ENCODE peak calls at places on chromosomes 2 and 18, in ten cellular contexts. One of them, this sample, is unnamed. For H3K9me3, the result is how much of the 10 kb centered on the place peaks cover.

GRCh38 chr18:75752864-75753263 is 325.4 kb upstream of the SMIM21 start:
- DNase-seq in PC-9: no peak
- DNase-seq in OCI-LY7: no peak
- DNase-seq in GM23248: no peak
- DNase-seq in IMR-90: no peak
- DNase-seq in Karpas-422: no peak
- DNase-seq in neuronal stem cell: no peak
- DNase-seq in mammary epithelial cell: no peak
- DNase-seq in SK-N-SH: no peak
- DNase-seq in MM.1S: no peak
- DNase-seq in this sample: no peak

GRCh38 chr2:170813611-170814550 is 2.8 kb upstream of the GAD1 start:
- DNase-seq in PC-9: no peak
- DNase-seq in OCI-LY7: no peak
- DNase-seq in GM23248: peak
- DNase-seq in IMR-90: peak
- DNase-seq in Karpas-422: no peak
- DNase-seq in neuronal stem cell: peak
- DNase-seq in mammary epithelial cell: peak
- DNase-seq in SK-N-SH: no peak
- DNase-seq in MM.1S: peak
- DNase-seq in this sample: peak

GRCh38 chr2:201233192-201234166 is 26.9 kb upstream of the CASP8 start:
- DNase-seq in PC-9: peak
- DNase-seq in OCI-LY7: peak
- DNase-seq in GM23248: peak
- DNase-seq in IMR-90: no peak
- DNase-seq in Karpas-422: peak
- DNase-seq in neuronal stem cell: no peak
- DNase-seq in mammary epithelial cell: peak
- DNase-seq in SK-N-SH: no peak
- DNase-seq in MM.1S: peak
- DNase-seq in this sample: no peak

GRCh38 chr2:102337481-102338386 is 17.9 kb upstream of the IL18R1 start:
- DNase-seq in PC-9: no peak
- DNase-seq in OCI-LY7: no peak
- DNase-seq in GM23248: peak
- DNase-seq in IMR-90: no peak
- DNase-seq in Karpas-422: no peak
- DNase-seq in neuronal stem cell: no peak
- DNase-seq in mammary epithelial cell: peak
- DNase-seq in SK-N-SH: no peak
- DNase-seq in MM.1S: no peak
- DNase-seq in this sample: no peak

GRCh38 chr2:5164806-5165525 is 527.2 kb upstream of the SOX11 start:
- DNase-seq in PC-9: no peak
- DNase-seq in OCI-LY7: no peak
- DNase-seq in GM23248: peak
- DNase-seq in IMR-90: peak
- DNase-seq in Karpas-422: no peak
- DNase-seq in neuronal stem cell: no peak
- DNase-seq in mammary epithelial cell: peak
- DNase-seq in SK-N-SH: no peak
- DNase-seq in MM.1S: no peak
- DNase-seq in this sample: no peak

GRCh38 chr18:11149441-11150270 is at the start of gene PIEZO2:
- DNase-seq in PC-9: no peak
- DNase-seq in OCI-LY7: no peak
- DNase-seq in GM23248: peak
- DNase-seq in IMR-90: peak
- DNase-seq in Karpas-422: no peak
- DNase-seq in neuronal stem cell: peak
- DNase-seq in mammary epithelial cell: no peak
- DNase-seq in SK-N-SH: peak
- DNase-seq in MM.1S: no peak
- DNase-seq in this sample: peak

GRCh38 chr18:2139676-2140075 is 431.6 kb downstream of the METTL4 start:
- DNase-seq in PC-9: peak
- DNase-seq in OCI-LY7: no peak
- DNase-seq in GM23248: peak
- DNase-seq in IMR-90: no peak
- DNase-seq in Karpas-422: no peak
- DNase-seq in neuronal stem cell: no peak
- DNase-seq in mammary epithelial cell: peak
- DNase-seq in SK-N-SH: no peak
- DNase-seq in MM.1S: no peak
- DNase-seq in this sample: no peak

GRCh38 chr2:75424936-75425619 is 135.7 kb downstream of the EVA1A start:
- DNase-seq in PC-9: no peak
- DNase-seq in OCI-LY7: no peak
- DNase-seq in GM23248: peak
- DNase-seq in IMR-90: peak
- DNase-seq in Karpas-422: peak
- DNase-seq in neuronal stem cell: no peak
- DNase-seq in mammary epithelial cell: peak
- DNase-seq in SK-N-SH: no peak
- DNase-seq in MM.1S: no peak
- DNase-seq in this sample: peak

GRCh38 chr2:11389551-11390528 is 45.4 kb upstream of the ROCK2 start:
- DNase-seq in PC-9: no peak
- DNase-seq in OCI-LY7: no peak
- DNase-seq in GM23248: peak
- DNase-seq in IMR-90: peak
- DNase-seq in Karpas-422: no peak
- DNase-seq in neuronal stem cell: no peak
- DNase-seq in mammary epithelial cell: peak
- DNase-seq in SK-N-SH: no peak
- DNase-seq in MM.1S: no peak
- DNase-seq in this sample: no peak

GRCh38 chr18:37452697-37453385 is 112.8 kb downstream of the CELF4 start:
- DNase-seq in PC-9: no peak
- DNase-seq in OCI-LY7: no peak
- DNase-seq in GM23248: peak
- DNase-seq in IMR-90: no peak
- DNase-seq in Karpas-422: no peak
- DNase-seq in neuronal stem cell: no peak
- DNase-seq in mammary epithelial cell: peak
- DNase-seq in SK-N-SH: no peak
- DNase-seq in MM.1S: no peak
- DNase-seq in this sample: peak

GRCh38 chr2:121297217-121297830 is 12.3 kb upstream of the TFCP2L1 start:
- DNase-seq in PC-9: peak
- DNase-seq in OCI-LY7: no peak
- DNase-seq in GM23248: peak
- DNase-seq in IMR-90: peak
- DNase-seq in Karpas-422: peak
- DNase-seq in neuronal stem cell: no peak
- DNase-seq in mammary epithelial cell: no peak
- DNase-seq in SK-N-SH: peak
- DNase-seq in MM.1S: no peak
- DNase-seq in this sample: peak

DNA sequence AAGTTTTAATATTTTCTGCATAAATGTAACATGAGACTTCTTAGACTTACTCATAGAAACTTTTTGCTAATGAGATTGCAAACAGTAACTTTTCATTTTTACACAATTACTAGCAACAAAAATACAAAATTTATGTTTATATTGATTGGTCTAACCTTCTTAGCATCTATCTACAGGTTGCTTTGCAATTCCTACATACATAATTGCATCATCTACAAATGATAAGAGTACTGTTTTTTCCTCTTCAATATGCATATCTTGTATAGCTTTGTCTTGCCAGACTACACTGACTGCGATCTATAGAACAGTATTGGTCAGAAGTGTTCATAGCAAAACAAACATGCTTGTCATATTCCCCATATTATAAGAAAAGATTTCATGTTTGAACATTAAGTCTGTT is 88.0 kb downstream of the ATAD2B start:
- DNase-seq in PC-9: no peak
- DNase-seq in OCI-LY7: no peak
- DNase-seq in GM23248: no peak
- DNase-seq in IMR-90: no peak
- DNase-seq in Karpas-422: no peak
- DNase-seq in neuronal stem cell: no peak
- DNase-seq in mammary epithelial cell: no peak
- DNase-seq in SK-N-SH: no peak
- DNase-seq in MM.1S: no peak
- DNase-seq in this sample: no peak
- H3K9me3 ChIP-seq in PC-9: under half
- H3K9me3 ChIP-seq in OCI-LY7: under half
- H3K9me3 ChIP-seq in GM23248: under half
- H3K9me3 ChIP-seq in IMR-90: under half
- H3K9me3 ChIP-seq in Karpas-422: under half
- H3K9me3 ChIP-seq in neuronal stem cell: under half
- H3K9me3 ChIP-seq in mammary epithelial cell: under half
- H3K9me3 ChIP-seq in SK-N-SH: under half
- H3K9me3 ChIP-seq in MM.1S: under half
- H3K9me3 ChIP-seq in this sample: under half

DNA sequence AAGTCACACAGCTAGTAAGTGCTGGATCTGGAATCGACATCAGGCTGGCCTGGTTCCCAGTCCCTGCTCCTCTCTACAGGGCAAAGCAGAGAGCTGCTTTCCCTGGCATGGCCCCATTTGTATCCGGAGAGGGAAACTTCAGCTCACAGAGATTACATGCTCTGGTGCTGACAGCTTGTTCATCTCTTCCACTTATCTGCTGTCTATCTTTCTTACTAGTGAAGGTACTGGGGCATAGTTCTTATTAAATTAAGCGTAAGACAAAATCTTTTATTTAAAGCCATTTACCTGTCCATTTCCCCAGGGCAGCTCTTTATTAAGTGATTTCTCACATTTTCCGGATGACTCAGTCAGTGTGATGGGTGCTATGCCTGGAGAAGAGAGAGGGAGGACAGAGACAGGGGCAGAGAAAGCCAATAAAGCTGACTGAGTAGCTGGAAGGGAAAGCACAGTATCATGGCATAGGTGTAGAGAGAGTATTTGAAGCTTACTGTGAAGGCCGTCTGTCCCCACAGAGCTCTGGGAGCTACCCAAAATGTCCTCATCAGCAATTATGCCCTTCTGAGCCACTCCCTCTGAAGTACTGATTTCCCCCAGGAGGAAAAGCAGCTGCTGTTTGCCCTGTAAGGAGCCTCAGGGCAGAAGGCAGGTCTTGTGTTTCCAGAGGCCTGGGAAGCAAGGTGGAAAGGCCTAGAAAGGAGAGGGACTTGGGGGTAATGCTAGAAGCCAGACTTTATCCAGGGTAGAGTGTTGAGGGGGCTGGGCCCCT is 44.1 kb upstream of the EPAS1 start:
- DNase-seq in PC-9: peak
- DNase-seq in OCI-LY7: no peak
- DNase-seq in GM23248: peak
- DNase-seq in IMR-90: no peak
- DNase-seq in Karpas-422: no peak
- DNase-seq in neuronal stem cell: no peak
- DNase-seq in mammary epithelial cell: peak
- DNase-seq in SK-N-SH: peak
- DNase-seq in MM.1S: peak
- DNase-seq in this sample: no peak
- H2AFZ ChIP-seq in PC-9: no peak
- H2AFZ ChIP-seq in OCI-LY7: no peak
- H2AFZ ChIP-seq in GM23248: no peak
- H2AFZ ChIP-seq in IMR-90: peak
- H2AFZ ChIP-seq in Karpas-422: no peak
- H2AFZ ChIP-seq in neuronal stem cell: no peak
- H2AFZ ChIP-seq in mammary epithelial cell: peak
- H2AFZ ChIP-seq in SK-N-SH: no peak
- H2AFZ ChIP-seq in MM.1S: peak
- H2AFZ ChIP-seq in this sample: no peak

GRCh38 chr18:35306588-35307250 is 16.7 kb upstream of the ZSCAN30 start:
- DNase-seq in PC-9: no peak
- DNase-seq in OCI-LY7: no peak
- DNase-seq in GM23248: no peak
- DNase-seq in IMR-90: no peak
- DNase-seq in Karpas-422: no peak
- DNase-seq in neuronal stem cell: no peak
- DNase-seq in mammary epithelial cell: no peak
- DNase-seq in SK-N-SH: no peak
- DNase-seq in MM.1S: no peak
- DNase-seq in this sample: no peak

GRCh38 chr18:35303610-35304009 is 13.6 kb upstream of the ZSCAN30 start:
- DNase-seq in PC-9: no peak
- DNase-seq in OCI-LY7: no peak
- DNase-seq in GM23248: no peak
- DNase-seq in IMR-90: no peak
- DNase-seq in Karpas-422: no peak
- DNase-seq in neuronal stem cell: no peak
- DNase-seq in mammary epithelial cell: no peak
- DNase-seq in SK-N-SH: no peak
- DNase-seq in MM.1S: no peak
- DNase-seq in this sample: no peak
- H3K9me3 ChIP-seq in PC-9: under half
- H3K9me3 ChIP-seq in OCI-LY7: under half
- H3K9me3 ChIP-seq in GM23248: under half
- H3K9me3 ChIP-seq in IMR-90: half or more
- H3K9me3 ChIP-seq in Karpas-422: half or more
- H3K9me3 ChIP-seq in neuronal stem cell: under half
- H3K9me3 ChIP-seq in mammary epithelial cell: half or more
- H3K9me3 ChIP-seq in SK-N-SH: under half
- H3K9me3 ChIP-seq in MM.1S: under half
- H3K9me3 ChIP-seq in this sample: under half

DNA sequence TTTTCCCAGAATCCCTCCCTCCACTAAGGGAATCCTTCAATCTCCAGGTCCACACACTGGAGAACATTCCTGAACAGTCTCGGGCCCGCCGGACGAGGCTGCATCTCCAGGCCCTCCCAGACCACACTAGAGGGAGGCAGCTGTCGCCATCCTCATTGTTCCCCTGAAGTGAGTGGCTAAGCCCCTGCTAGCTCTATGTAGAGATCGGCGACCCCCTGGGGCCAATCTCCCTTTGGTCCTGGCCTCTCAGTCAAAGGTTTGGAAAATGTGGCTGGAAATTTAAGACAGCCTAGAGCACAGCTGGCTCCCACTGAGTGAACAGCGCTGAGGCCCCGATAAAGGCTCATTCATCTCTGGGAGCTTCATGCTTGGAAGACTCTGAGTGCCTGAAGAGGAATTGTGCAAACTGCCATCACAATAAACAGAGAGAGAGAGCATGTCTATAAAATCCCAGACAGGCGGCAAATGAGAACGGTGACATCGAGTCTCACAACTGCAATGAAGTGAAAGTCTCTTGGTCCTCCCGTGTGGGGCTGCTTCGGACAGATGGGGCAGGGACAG is 360.3 kb downstream of the CLIP4 start:
- DNase-seq in PC-9: no peak
- DNase-seq in OCI-LY7: no peak
- DNase-seq in GM23248: no peak
- DNase-seq in IMR-90: no peak
- DNase-seq in Karpas-422: no peak
- DNase-seq in neuronal stem cell: no peak
- DNase-seq in mammary epithelial cell: no peak
- DNase-seq in SK-N-SH: no peak
- DNase-seq in MM.1S: no peak
- DNase-seq in this sample: no peak
- H2AFZ ChIP-seq in PC-9: no peak
- H2AFZ ChIP-seq in OCI-LY7: no peak
- H2AFZ ChIP-seq in GM23248: no peak
- H2AFZ ChIP-seq in IMR-90: peak
- H2AFZ ChIP-seq in Karpas-422: no peak
- H2AFZ ChIP-seq in neuronal stem cell: peak
- H2AFZ ChIP-seq in mammary epithelial cell: no peak
- H2AFZ ChIP-seq in SK-N-SH: no peak
- H2AFZ ChIP-seq in MM.1S: no peak
- H2AFZ ChIP-seq in this sample: no peak

This sample was measured in osteoblast.